ENCODE peak calls at places on chromosomes 3 and 15, in nine cellular contexts. One of them, this sample, is unnamed. For H3K27me3, H3K36me3 and H3K4me1, the result is how much of the 10 kb centered on the place peaks cover.

GRCh38 chr3:18135083-18135814 is 289.9 kb downstream of the SATB1 start:
- DNase-seq in cardiac muscle cell: peak
- DNase-seq in ovary: no peak
- DNase-seq in neuronal stem cell: no peak
- DNase-seq in CD8-positive, alpha-beta memory T cell: no peak
- DNase-seq in GM23248: no peak
- DNase-seq in K562: no peak
- DNase-seq in GM23338: no peak
- DNase-seq in lung: no peak
- DNase-seq in this sample: no peak

GRCh38 chr15:63487076-63487757 is 17.2 kb upstream of the USP3 start:
- DNase-seq in cardiac muscle cell: peak
- DNase-seq in ovary: peak
- DNase-seq in neuronal stem cell: peak
- DNase-seq in CD8-positive, alpha-beta memory T cell: peak
- DNase-seq in GM23248: peak
- DNase-seq in K562: peak
- DNase-seq in GM23338: peak
- DNase-seq in lung: peak
- DNase-seq in this sample: peak

GRCh38 chr3:114756506-114757279 is 390.4 kb downstream of the ZBTB20 start:
- DNase-seq in cardiac muscle cell: peak
- DNase-seq in ovary: no peak
- DNase-seq in neuronal stem cell: no peak
- DNase-seq in CD8-positive, alpha-beta memory T cell: no peak
- DNase-seq in GM23248: peak
- DNase-seq in K562: no peak
- DNase-seq in GM23338: no peak
- DNase-seq in lung: no peak
- DNase-seq in this sample: peak

GRCh38 chr15:92524161-92524560 is 130.5 kb downstream of the ST8SIA2 start:
- DNase-seq in cardiac muscle cell: no peak
- DNase-seq in ovary: no peak
- DNase-seq in neuronal stem cell: no peak
- DNase-seq in CD8-positive, alpha-beta memory T cell: no peak
- DNase-seq in GM23248: no peak
- DNase-seq in K562: no peak
- DNase-seq in GM23338: no peak
- DNase-seq in lung: no peak
- DNase-seq in this sample: no peak

GRCh38 chr3:150236683-150237082 is 171.4 kb upstream of the TSC22D2 start:
- DNase-seq in cardiac muscle cell: peak
- DNase-seq in ovary: no peak
- DNase-seq in neuronal stem cell: no peak
- DNase-seq in CD8-positive, alpha-beta memory T cell: no peak
- DNase-seq in GM23248: peak
- DNase-seq in K562: no peak
- DNase-seq in GM23338: no peak
- DNase-seq in lung: no peak
- DNase-seq in this sample: no peak

GRCh38 chr15:55546718-55547117 is 38.7 kb upstream of the DNAAF4 start:
- DNase-seq in cardiac muscle cell: peak
- DNase-seq in ovary: no peak
- DNase-seq in neuronal stem cell: no peak
- DNase-seq in CD8-positive, alpha-beta memory T cell: no peak
- DNase-seq in GM23248: no peak
- DNase-seq in K562: no peak
- DNase-seq in GM23338: no peak
- DNase-seq in lung: no peak
- DNase-seq in this sample: no peak

GRCh38 chr3:100042577-100042981 is 71.7 kb downstream of the FILIP1L start:
- DNase-seq in cardiac muscle cell: peak
- DNase-seq in ovary: no peak
- DNase-seq in neuronal stem cell: no peak
- DNase-seq in CD8-positive, alpha-beta memory T cell: no peak
- DNase-seq in GM23248: peak
- DNase-seq in K562: no peak
- DNase-seq in GM23338: no peak
- DNase-seq in lung: no peak
- DNase-seq in this sample: no peak

GRCh38 chr3:145219355-145220196 is 941.4 kb downstream of the PLOD2 start:
- DNase-seq in cardiac muscle cell: no peak
- DNase-seq in ovary: no peak
- DNase-seq in neuronal stem cell: no peak
- DNase-seq in CD8-positive, alpha-beta memory T cell: no peak
- DNase-seq in GM23248: no peak
- DNase-seq in K562: no peak
- DNase-seq in GM23338: no peak
- DNase-seq in lung: no peak
- DNase-seq in this sample: no peak

GRCh38 chr3:51773529-51773928 is 5.5 kb downstream of the IQCF6 start:
- DNase-seq in cardiac muscle cell: no peak
- DNase-seq in ovary: no peak
- DNase-seq in neuronal stem cell: no peak
- DNase-seq in CD8-positive, alpha-beta memory T cell: no peak
- DNase-seq in GM23248: no peak
- DNase-seq in K562: no peak
- DNase-seq in GM23338: peak
- DNase-seq in lung: no peak
- DNase-seq in this sample: no peak

GRCh38 chr15:34650177-34650576 is 66.7 kb upstream of the GOLGA8B start:
- DNase-seq in cardiac muscle cell: peak
- DNase-seq in ovary: no peak
- DNase-seq in neuronal stem cell: no peak
- DNase-seq in CD8-positive, alpha-beta memory T cell: no peak
- DNase-seq in GM23248: peak
- DNase-seq in K562: peak
- DNase-seq in GM23338: no peak
- DNase-seq in lung: no peak
- DNase-seq in this sample: no peak

GRCh38 chr3:30470566-30470965 is 135.8 kb upstream of the TGFBR2 start:
- DNase-seq in cardiac muscle cell: peak
- DNase-seq in ovary: no peak
- DNase-seq in neuronal stem cell: no peak
- DNase-seq in CD8-positive, alpha-beta memory T cell: no peak
- DNase-seq in GM23248: peak
- DNase-seq in K562: no peak
- DNase-seq in GM23338: no peak
- DNase-seq in lung: no peak
- DNase-seq in this sample: no peak

GRCh38 chr3:184472723-184473419 is 88.7 kb upstream of the EPHB3 start:
- DNase-seq in cardiac muscle cell: no peak
- DNase-seq in ovary: no peak
- DNase-seq in neuronal stem cell: no peak
- DNase-seq in CD8-positive, alpha-beta memory T cell: no peak
- DNase-seq in GM23248: no peak
- DNase-seq in K562: no peak
- DNase-seq in GM23338: no peak
- DNase-seq in lung: no peak
- DNase-seq in this sample: peak

GRCh38 chr3:10753964-10754363 is 62.1 kb upstream of the SLC6A11 start:
- DNase-seq in cardiac muscle cell: peak
- DNase-seq in ovary: no peak
- DNase-seq in neuronal stem cell: peak
- DNase-seq in CD8-positive, alpha-beta memory T cell: no peak
- DNase-seq in GM23248: peak
- DNase-seq in K562: peak
- DNase-seq in GM23338: peak
- DNase-seq in lung: no peak
- DNase-seq in this sample: no peak

GRCh38 chr15:89299896-89300295 is 34.7 kb downstream of the POLG start:
- DNase-seq in cardiac muscle cell: peak
- DNase-seq in ovary: no peak
- DNase-seq in neuronal stem cell: no peak
- DNase-seq in CD8-positive, alpha-beta memory T cell: no peak
- DNase-seq in GM23248: peak
- DNase-seq in K562: no peak
- DNase-seq in GM23338: no peak
- DNase-seq in lung: no peak
- DNase-seq in this sample: no peak

GRCh38 chr3:9024341-9024740 is 61.1 kb upstream of the RAD18 start:
- DNase-seq in cardiac muscle cell: no peak
- DNase-seq in ovary: no peak
- DNase-seq in neuronal stem cell: no peak
- DNase-seq in CD8-positive, alpha-beta memory T cell: no peak
- DNase-seq in GM23248: no peak
- DNase-seq in K562: no peak
- DNase-seq in GM23338: no peak
- DNase-seq in lung: no peak
- DNase-seq in this sample: peak

GRCh38 chr15:49036650-49037545 is 9.3 kb downstream of the SECISBP2L start:
- DNase-seq in cardiac muscle cell: peak
- DNase-seq in ovary: no peak
- DNase-seq in neuronal stem cell: no peak
- DNase-seq in CD8-positive, alpha-beta memory T cell: peak
- DNase-seq in GM23248: peak
- DNase-seq in K562: no peak
- DNase-seq in GM23338: no peak
- DNase-seq in lung: no peak
- DNase-seq in this sample: no peak

GRCh38 chr3:27559381-27559780 is 75.2 kb upstream of the SLC4A7 start:
- DNase-seq in cardiac muscle cell: no peak
- DNase-seq in ovary: no peak
- DNase-seq in neuronal stem cell: no peak
- DNase-seq in CD8-positive, alpha-beta memory T cell: no peak
- DNase-seq in GM23248: no peak
- DNase-seq in K562: no peak
- DNase-seq in GM23338: no peak
- DNase-seq in lung: no peak
- DNase-seq in this sample: no peak

GRCh38 chr15:58182460-58183163 is 44.4 kb downstream of the AQP9 start:
- DNase-seq in cardiac muscle cell: peak
- DNase-seq in ovary: peak
- DNase-seq in neuronal stem cell: peak
- DNase-seq in CD8-positive, alpha-beta memory T cell: no peak
- DNase-seq in GM23248: peak
- DNase-seq in K562: peak
- DNase-seq in GM23338: peak
- DNase-seq in lung: no peak
- DNase-seq in this sample: no peak

GRCh38 chr15:43125095-43125661 is 8.2 kb upstream of the TMEM62 start:
- DNase-seq in cardiac muscle cell: no peak
- DNase-seq in ovary: no peak
- DNase-seq in neuronal stem cell: no peak
- DNase-seq in CD8-positive, alpha-beta memory T cell: no peak
- DNase-seq in GM23248: no peak
- DNase-seq in K562: no peak
- DNase-seq in GM23338: no peak
- DNase-seq in lung: no peak
- DNase-seq in this sample: no peak

GRCh38 chr3:58041182-58041825 is 33.1 kb downstream of the FLNB start:
- DNase-seq in cardiac muscle cell: peak
- DNase-seq in ovary: peak
- DNase-seq in neuronal stem cell: no peak
- DNase-seq in CD8-positive, alpha-beta memory T cell: no peak
- DNase-seq in GM23248: no peak
- DNase-seq in K562: no peak
- DNase-seq in GM23338: no peak
- DNase-seq in lung: no peak
- DNase-seq in this sample: no peak

GRCh38 chr3:12484983-12485327 is 675 bp downstream of the TSEN2 start:
- DNase-seq in cardiac muscle cell: no peak
- DNase-seq in ovary: no peak
- DNase-seq in neuronal stem cell: no peak
- DNase-seq in CD8-positive, alpha-beta memory T cell: no peak
- DNase-seq in GM23248: no peak
- DNase-seq in K562: peak
- DNase-seq in GM23338: peak
- DNase-seq in lung: no peak
- DNase-seq in this sample: no peak

GRCh38 chr15:65416845-65417416 is 5.8 kb downstream of the IGDCC4 start:
- DNase-seq in cardiac muscle cell: peak
- DNase-seq in ovary: peak
- DNase-seq in neuronal stem cell: peak
- DNase-seq in CD8-positive, alpha-beta memory T cell: no peak
- DNase-seq in GM23248: no peak
- DNase-seq in K562: no peak
- DNase-seq in GM23338: peak
- DNase-seq in lung: no peak
- DNase-seq in this sample: no peak

GRCh38 chr15:38650936-38651327 is 86.3 kb upstream of the RASGRP1 start:
- DNase-seq in cardiac muscle cell: no peak
- DNase-seq in ovary: no peak
- DNase-seq in neuronal stem cell: no peak
- DNase-seq in CD8-positive, alpha-beta memory T cell: no peak
- DNase-seq in GM23248: no peak
- DNase-seq in K562: no peak
- DNase-seq in GM23338: no peak
- DNase-seq in lung: no peak
- DNase-seq in this sample: no peak
- H3K27me3 ChIP-seq in cardiac muscle cell: under half
- H3K27me3 ChIP-seq in ovary: under half
- H3K27me3 ChIP-seq in neuronal stem cell: under half
- H3K27me3 ChIP-seq in CD8-positive, alpha-beta memory T cell: under half
- H3K27me3 ChIP-seq in GM23248: under half
- H3K27me3 ChIP-seq in K562: under half
- H3K27me3 ChIP-seq in GM23338: under half
- H3K27me3 ChIP-seq in lung: under half
- H3K27me3 ChIP-seq in this sample: under half

GRCh38 chr3:139353920-139354556 is 10.2 kb downstream of the MRPS22 start:
- DNase-seq in cardiac muscle cell: peak
- DNase-seq in ovary: no peak
- DNase-seq in neuronal stem cell: no peak
- DNase-seq in CD8-positive, alpha-beta memory T cell: no peak
- DNase-seq in GM23248: peak
- DNase-seq in K562: peak
- DNase-seq in GM23338: peak
- DNase-seq in lung: no peak
- DNase-seq in this sample: no peak
- H3K36me3 ChIP-seq in cardiac muscle cell: half or more
- H3K36me3 ChIP-seq in ovary: under half
- H3K36me3 ChIP-seq in neuronal stem cell: under half
- H3K36me3 ChIP-seq in CD8-positive, alpha-beta memory T cell: half or more
- H3K36me3 ChIP-seq in GM23248: half or more
- H3K36me3 ChIP-seq in K562: half or more
- H3K36me3 ChIP-seq in GM23338: under half
- H3K36me3 ChIP-seq in lung: under half
- H3K36me3 ChIP-seq in this sample: half or more

GRCh38 chr3:190014940-190015339 is 105.8 kb downstream of the P3H2 start:
- DNase-seq in cardiac muscle cell: no peak
- DNase-seq in ovary: no peak
- DNase-seq in neuronal stem cell: no peak
- DNase-seq in CD8-positive, alpha-beta memory T cell: no peak
- DNase-seq in GM23248: no peak
- DNase-seq in K562: no peak
- DNase-seq in GM23338: no peak
- DNase-seq in lung: no peak
- DNase-seq in this sample: no peak
- H3K4me1 ChIP-seq in cardiac muscle cell: half or more
- H3K4me1 ChIP-seq in ovary: under half
- H3K4me1 ChIP-seq in neuronal stem cell: under half
- H3K4me1 ChIP-seq in CD8-positive, alpha-beta memory T cell: under half
- H3K4me1 ChIP-seq in GM23248: under half
- H3K4me1 ChIP-seq in K562: under half
- H3K4me1 ChIP-seq in GM23338: under half
- H3K4me1 ChIP-seq in lung: under half
- H3K4me1 ChIP-seq in this sample: under half

DNA sequence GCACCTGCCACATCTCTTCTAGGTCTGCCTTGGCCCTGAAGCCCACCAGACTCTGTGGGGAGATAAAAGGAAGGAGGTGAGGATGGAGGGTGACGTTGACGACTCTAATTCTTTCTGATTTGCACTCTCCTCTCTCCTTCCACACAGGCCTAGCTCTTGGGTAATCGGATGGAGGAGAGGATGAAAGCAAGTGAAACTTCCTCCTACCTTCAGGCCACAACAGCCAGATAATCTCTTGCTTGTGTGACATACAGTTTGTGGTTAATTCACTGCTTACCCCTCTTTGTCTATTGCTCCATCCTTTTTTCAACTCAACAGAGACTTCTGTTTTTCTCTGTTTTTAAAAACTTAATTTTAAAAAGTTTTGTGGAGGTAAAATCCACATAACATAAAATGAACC is 208.2 kb downstream of the SV2B start:
- DNase-seq in cardiac muscle cell: no peak
- DNase-seq in ovary: no peak
- DNase-seq in neuronal stem cell: no peak
- DNase-seq in CD8-positive, alpha-beta memory T cell: no peak
- DNase-seq in GM23248: no peak
- DNase-seq in K562: no peak
- DNase-seq in GM23338: no peak
- DNase-seq in lung: no peak
- DNase-seq in this sample: no peak
- H3K27me3 ChIP-seq in cardiac muscle cell: under half
- H3K27me3 ChIP-seq in ovary: under half
- H3K27me3 ChIP-seq in neuronal stem cell: under half
- H3K27me3 ChIP-seq in CD8-positive, alpha-beta memory T cell: under half
- H3K27me3 ChIP-seq in GM23248: half or more
- H3K27me3 ChIP-seq in K562: under half
- H3K27me3 ChIP-seq in GM23338: under half
- H3K27me3 ChIP-seq in lung: under half
- H3K27me3 ChIP-seq in this sample: under half